ENCODE peak calls at places on chromosomes 7 and 10, in five cellular contexts. B is A549, P is GM12878, F is HepG2, I is K562. Z is an unnamed sample.
A peak's percentile ranks its signal among the peaks of the same experiment; 100 is the strongest.

GRCh38 chr10:72132854-72133253 is 44.5 kb upstream of the SPOCK2 start:
- DNase-seq in B (no peak), P (peak; percentile 15), F (no peak), I (no peak), Z (no peak)

GRCh38 chr10:44339218-44339617 is 45.7 kb downstream of the CXCL12 start:
- DNase-seq in B (no peak), P (no peak), F (no peak), I (no peak), Z (no peak)

GRCh38 chr7:101875215-101875846 is 57.9 kb downstream of the CUX1 start:
- DNase-seq in B (no peak), P (no peak), F (no peak), I (no peak), Z (no peak)

GRCh38 chr10:125441151-125441550 is 241.8 kb downstream of the TEX36 start:
- DNase-seq in B (no peak), P (no peak), F (no peak), I (no peak), Z (no peak)

GRCh38 chr10:110358278-110358677 is 53.6 kb upstream of the SMNDC1 start:
- DNase-seq in B (no peak), P (no peak), F (no peak), I (no peak), Z (no peak)

GRCh38 chr10:104333037-104333727 is 5.1 kb downstream of the ITPRIP start:
- DNase-seq in B (no peak), P (no peak), F (no peak), I (peak; percentile 65), Z (no peak)

GRCh38 chr10:114356786-114357588 is 47.3 kb downstream of the AFAP1L2 start:
- DNase-seq in B (no peak), P (no peak), F (no peak), I (no peak), Z (peak; percentile 50)

GRCh38 chr7:147510913-147511312 is 1079.7 kb upstream of the C7orf33 start:
- DNase-seq in B (peak; percentile 37), P (no peak), F (no peak), I (no peak), Z (no peak)

GRCh38 chr10:33345236-33345635 is 10.8 kb upstream of the NRP1 start:
- DNase-seq in B (no peak), P (no peak), F (no peak), I (no peak), Z (no peak)

GRCh38 chr7:7709263-7709662 is 9.1 kb downstream of the RPA3 start:
- DNase-seq in B (no peak), P (no peak), F (no peak), I (no peak), Z (no peak)

GRCh38 chr7:26307226-26307625 is 15.6 kb downstream of the SNX10 start:
- DNase-seq in B (no peak), P (no peak), F (no peak), I (peak; percentile 45), Z (no peak)

GRCh38 chr10:86757110-86757790 is 831 bp downstream of the BMPR1A start:
- DNase-seq in B (peak; percentile 62), P (no peak), F (peak; percentile 62), I (peak; percentile 46), Z (no peak)

GRCh38 chr7:30888783-30889182 is 22.9 kb upstream of the AQP1 start:
- DNase-seq in B (peak; percentile 17), P (no peak), F (no peak), I (no peak), Z (peak; percentile 73)

GRCh38 chr10:17214486-17214885 is 13.0 kb upstream of the TRDMT1 start:
- DNase-seq in B (no peak), P (no peak), F (no peak), I (no peak), Z (no peak)

GRCh38 chr10:73253226-73253557 is 748 bp upstream of the MRPS16 start:
- DNase-seq in B (peak; percentile 42), P (no peak), F (peak; percentile 30), I (peak; percentile 74), Z (no peak)

GRCh38 chr7:51234609-51235308 is 81.8 kb downstream of the COBL start:
- DNase-seq in B (no peak), P (no peak), F (no peak), I (no peak), Z (no peak)

GRCh38 chr7:141045126-141045841 is 28.6 kb upstream of the TMEM178B start:
- DNase-seq in B (peak; percentile 46), P (no peak), F (no peak), I (no peak), Z (no peak)

GRCh38 chr10:51918921-51919325 is 219.5 kb upstream of the CSTF2T start:
- DNase-seq in B (no peak), P (no peak), F (no peak), I (no peak), Z (peak; percentile 96)

GRCh38 chr10:75475470-75476182 is 44.2 kb downstream of the LRMDA start:
- DNase-seq in B (no peak), P (no peak), F (no peak), I (no peak), Z (no peak)

GRCh38 chr10:8700689-8701088 is 646.2 kb downstream of the GATA3 start:
- DNase-seq in B (no peak), P (no peak), F (no peak), I (no peak), Z (no peak)

GRCh38 chr10:94500063-94500462 is 45.5 kb upstream of the HELLS start:
- DNase-seq in B (peak; percentile 36), P (no peak), F (peak; percentile 10), I (peak; percentile 22), Z (no peak)

GRCh38 chr10:85922363-85923129 is 444.0 kb downstream of the GRID1 start:
- DNase-seq in B (no peak), P (no peak), F (no peak), I (no peak), Z (no peak)

GRCh38 chr10:93468532-93469213 is 13.5 kb downstream of the MYOF start:
- DNase-seq in B (peak; percentile 91), P (no peak), F (peak; percentile 25), I (no peak), Z (peak; percentile 91)

DNA sequence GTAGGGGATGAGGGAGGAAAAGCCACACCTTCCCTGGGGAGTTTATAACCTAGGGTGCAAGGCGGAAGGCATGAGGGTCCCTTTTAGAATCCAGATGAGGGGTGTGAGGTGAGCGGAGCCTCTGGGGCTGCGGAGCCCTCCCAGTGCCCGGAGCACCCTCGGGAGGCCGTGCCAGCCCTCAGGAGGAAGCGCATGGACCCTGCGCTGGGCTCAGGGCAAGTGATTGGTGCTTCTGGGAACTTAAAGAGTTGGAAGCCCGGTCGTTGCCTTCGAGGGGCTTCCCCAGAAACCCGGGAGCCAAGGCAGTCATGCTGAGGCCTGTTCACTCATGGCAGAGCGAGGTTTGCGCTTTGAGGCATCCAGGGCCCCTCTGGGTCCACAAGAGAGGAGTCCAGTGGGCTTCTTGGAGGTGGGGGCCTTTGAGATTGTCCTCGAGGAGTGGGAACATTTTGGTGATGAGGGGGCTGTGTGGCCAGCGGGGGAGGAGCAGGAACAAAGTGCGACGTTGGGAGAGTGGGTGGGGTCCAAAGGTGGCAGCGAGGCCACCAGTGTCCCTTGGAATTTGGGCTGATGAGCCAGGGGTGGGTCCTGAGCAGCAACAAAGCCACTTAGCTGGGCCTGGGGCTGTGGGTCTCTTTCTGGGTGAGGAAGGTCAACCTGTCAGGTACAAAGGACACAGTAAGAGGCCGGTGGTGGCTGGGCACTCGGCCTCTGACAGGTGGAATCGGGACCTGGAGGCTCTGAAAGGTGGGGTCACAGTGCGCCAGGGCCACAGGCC is 79.9 kb downstream of the MKI67 start:
- DNase-seq in B (no peak), P (no peak), F (no peak), I (no peak), Z (no peak)
- H3K9me3 ChIP-seq in B (no peaks in the 10 kb centered on the region), P (no peaks in the 10 kb centered on the region), F (no peaks in the 10 kb centered on the region), I (no peaks in the 10 kb centered on the region), Z (no peaks in the 10 kb centered on the region)

GRCh38 chr10:48978318-48978717 is 38.7 kb upstream of the LRRC18 start:
- DNase-seq in B (no peak), P (no peak), F (no peak), I (no peak), Z (no peak)

GRCh38 chr10:48974757-48975156 is 35.1 kb upstream of the LRRC18 start:
- DNase-seq in B (no peak), P (no peak), F (no peak), I (no peak), Z (no peak)

GRCh38 chr10:48973065-48973464 is 33.4 kb upstream of the LRRC18 start:
- DNase-seq in B (no peak), P (no peak), F (no peak), I (no peak), Z (no peak)

GRCh38 chr10:48981310-48981907 is 41.8 kb upstream of the LRRC18 start:
- DNase-seq in B (peak; percentile 51), P (no peak), F (peak; percentile 24), I (peak; percentile 84), Z (peak; percentile 27)

GRCh38 chr10:48976208-48976607 is 36.6 kb upstream of the LRRC18 start:
- DNase-seq in B (peak; percentile 32), P (no peak), F (peak; percentile 6), I (peak; percentile 32), Z (no peak)
- TF ChIP-seq MYC in B (no peak), P (no peak), F (no peak), I (no peak), Z (no peak)

DNA sequence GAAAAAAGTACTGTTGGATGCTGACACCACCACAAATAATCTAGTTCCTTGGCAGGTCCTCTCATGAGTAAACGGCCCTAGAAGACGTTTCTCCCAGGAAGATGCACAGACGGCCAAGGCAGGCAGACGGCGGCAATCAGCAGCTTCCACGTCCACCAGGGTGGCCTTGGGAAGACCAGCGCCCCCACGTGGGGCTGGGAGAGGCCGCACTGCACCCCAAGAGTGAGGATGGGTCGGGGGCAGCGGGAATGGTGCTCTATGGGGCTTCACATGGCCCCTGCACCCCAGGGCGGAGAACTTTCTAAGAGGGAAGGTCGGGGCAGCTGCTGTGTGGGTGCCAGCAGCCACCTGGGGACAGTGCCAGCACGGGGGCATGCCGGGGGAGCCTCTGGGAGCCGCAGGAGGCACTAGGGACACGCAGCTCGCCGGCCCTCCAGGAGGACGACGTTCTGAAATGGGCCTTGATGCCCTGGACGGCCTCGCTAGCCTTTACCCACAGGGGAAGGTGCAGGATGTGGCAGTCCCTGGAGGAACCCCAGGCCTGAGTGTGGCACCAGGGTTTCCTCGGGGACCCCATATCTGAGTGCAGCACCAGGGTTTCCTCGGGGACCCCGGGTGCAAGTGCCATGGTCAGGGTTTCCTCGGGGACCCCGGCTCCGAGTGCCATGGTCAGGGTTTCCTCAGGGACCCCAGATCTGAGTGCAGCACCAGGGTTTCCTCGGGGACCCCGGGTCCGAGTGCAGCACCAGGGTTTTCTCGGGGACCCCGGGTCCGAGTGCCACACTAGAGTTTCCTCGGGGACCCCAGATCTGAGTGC is 539.9 kb downstream of the DNAJB6 start:
- DNase-seq in B (peak; percentile 10), P (no peak), F (no peak), I (peak; percentile 30), Z (no peak)
- H3K9me3 ChIP-seq in B (no peaks in the 10 kb centered on the region), P (peaks cover 1% of the 10 kb centered on the region), F (no peaks in the 10 kb centered on the region), I (no peaks in the 10 kb centered on the region), Z (peaks cover 2% of the 10 kb centered on the region)

DNA sequence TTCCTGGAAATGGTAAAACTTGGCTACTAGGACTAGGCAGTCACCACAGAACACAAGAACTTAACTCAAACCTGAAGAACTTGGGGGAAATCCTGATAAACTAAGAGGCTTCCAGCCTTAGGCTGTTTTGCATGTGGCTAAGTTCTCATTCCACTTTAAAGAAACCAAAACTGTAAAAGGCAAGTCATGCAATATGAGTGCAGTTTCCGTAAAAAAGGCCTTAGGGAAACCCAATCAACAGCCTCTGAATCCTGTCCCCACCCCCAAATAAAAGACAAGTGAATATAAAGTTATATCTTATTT is 95.1 kb downstream of the USP6NL start:
- DNase-seq in B (no peak), P (peak; percentile 67), F (no peak), I (no peak), Z (no peak)
- TF ChIP-seq MYC in B (no peak), P (no peak), F (no peak), I (no peak), Z (no peak)